ENCODE peak calls at places on chromosomes 13 and 19, in six cellular contexts. E is activated CD8-positive, alpha-beta T cell treated with anti-CD3 and anti-CD28 coated beads for 36 hours; H is RWPE1; J is bronchial epithelial cell; I is endothelial cell; C is neural crest cell. Z is an unnamed sample.

GRCh38 chr13:114129649-114130062 is 2.8 kb downstream of the RASA3 start:
- DNase-seq in E (peak), H (no peak), J (no peak), I (no peak), C (no peak), Z (no peak)

GRCh38 chr13:44174769-44175425 is 198.7 kb upstream of the SERP2 start:
- DNase-seq in E (no peak), H (no peak), J (peak), I (no peak), C (no peak), Z (no peak)

GRCh38 chr13:94435604-94436226 is 43.8 kb downstream of the DCT start:
- DNase-seq in E (no peak), H (peak), J (peak), I (no peak), C (no peak), Z (no peak)

GRCh38 chr13:45690636-45691035 is 11.5 kb upstream of the CBY2 start:
- DNase-seq in E (no peak), H (no peak), J (no peak), I (no peak), C (no peak), Z (no peak)

GRCh38 chr19:38386968-38387549 is 775 bp downstream of the GGN start:
- DNase-seq in E (no peak), H (no peak), J (no peak), I (no peak), C (no peak), Z (no peak)

GRCh38 chr19:33953592-33953991 is 156.9 kb downstream of the KCTD15 start:
- DNase-seq in E (no peak), H (no peak), J (no peak), I (no peak), C (no peak), Z (no peak)

GRCh38 chr19:19553670-19554069 is 15.6 kb downstream of the CILP2 start:
- DNase-seq in E (no peak), H (no peak), J (no peak), I (no peak), C (no peak), Z (no peak)

GRCh38 chr13:39684531-39685137 is 29.2 kb downstream of the COG6 start:
- DNase-seq in E (no peak), H (peak), J (peak), I (no peak), C (no peak), Z (no peak)

GRCh38 chr13:23851106-23851505 is 38.1 kb downstream of the MIPEP start:
- DNase-seq in E (no peak), H (no peak), J (peak), I (no peak), C (no peak), Z (no peak)

GRCh38 chr13:46489586-46490023 is 63.4 kb upstream of the LRCH1 start:
- DNase-seq in E (no peak), H (no peak), J (peak), I (no peak), C (no peak), Z (no peak)

GRCh38 chr19:34337747-34338146 is 27.2 kb upstream of the GPI start:
- DNase-seq in E (no peak), H (no peak), J (no peak), I (no peak), C (no peak), Z (no peak)

GRCh38 chr19:28351761-28352160 is 861.2 kb downstream of the UQCRFS1 start:
- DNase-seq in E (no peak), H (no peak), J (peak), I (no peak), C (no peak), Z (no peak)

GRCh38 chr13:48235814-48236135 is 2.8 kb downstream of the ITM2B start:
- DNase-seq in E (no peak), H (no peak), J (no peak), I (no peak), C (no peak), Z (no peak)

GRCh38 chr19:35959040-35959967 is 23.1 kb downstream of the LRFN3 start:
- DNase-seq in E (peak), H (no peak), J (no peak), I (peak), C (no peak), Z (no peak)

GRCh38 chr13:111897846-111898215 is 169.1 kb upstream of the SOX1 start:
- DNase-seq in E (no peak), H (no peak), J (no peak), I (no peak), C (no peak), Z (no peak)

GRCh38 chr19:48113190-48113917 is 2.7 kb upstream of the PLA2G4C start:
- DNase-seq in E (no peak), H (no peak), J (peak), I (no peak), C (no peak), Z (no peak)

GRCh38 chr19:34277244-34277643 is 22.9 kb downstream of the GARRE1 start:
- DNase-seq in E (no peak), H (no peak), J (no peak), I (no peak), C (no peak), Z (no peak)

GRCh38 chr13:78875792-78876580 is 217.0 kb upstream of the OBI1 start:
- DNase-seq in E (peak), H (no peak), J (no peak), I (no peak), C (no peak), Z (no peak)

GRCh38 chr13:60969659-60970058 is 446.0 kb downstream of the PCDH20 start:
- DNase-seq in E (no peak), H (no peak), J (peak), I (no peak), C (no peak), Z (no peak)

GRCh38 chr19:57850553-57851017 is 926 bp downstream of the ZNF587 start:
- DNase-seq in E (peak), H (peak), J (peak), I (no peak), C (no peak), Z (no peak)

GRCh38 chr13:110756268-110756667 is 42.8 kb downstream of the ING1 start:
- DNase-seq in E (no peak), H (no peak), J (no peak), I (no peak), C (no peak), Z (no peak)

GRCh38 chr13:88919970-88920628 is 1248.9 kb downstream of the SLITRK5 start:
- DNase-seq in E (peak), H (no peak), J (no peak), I (no peak), C (no peak), Z (no peak)

GRCh38 chr13:107299717-107300116 is 731.8 kb upstream of the ARGLU1 start:
- DNase-seq in E (no peak), H (no peak), J (peak), I (no peak), C (no peak), Z (no peak)

GRCh38 chr13:107305178-107305577 is 737.2 kb upstream of the ARGLU1 start:
- DNase-seq in E (no peak), H (no peak), J (no peak), I (no peak), C (no peak), Z (no peak)

GRCh38 chr13:107296804-107297203 is 728.9 kb upstream of the ARGLU1 start:
- DNase-seq in E (no peak), H (peak), J (peak), I (no peak), C (no peak), Z (no peak)

GRCh38 chr13:107301724-107302374 is 733.9 kb upstream of the ARGLU1 start:
- DNase-seq in E (no peak), H (no peak), J (no peak), I (no peak), C (no peak), Z (no peak)
- TF ChIP-seq CTCF in E (no peak), H (no peak), J (no peak), I (no peak), C (peak), Z (peak)

DNA sequence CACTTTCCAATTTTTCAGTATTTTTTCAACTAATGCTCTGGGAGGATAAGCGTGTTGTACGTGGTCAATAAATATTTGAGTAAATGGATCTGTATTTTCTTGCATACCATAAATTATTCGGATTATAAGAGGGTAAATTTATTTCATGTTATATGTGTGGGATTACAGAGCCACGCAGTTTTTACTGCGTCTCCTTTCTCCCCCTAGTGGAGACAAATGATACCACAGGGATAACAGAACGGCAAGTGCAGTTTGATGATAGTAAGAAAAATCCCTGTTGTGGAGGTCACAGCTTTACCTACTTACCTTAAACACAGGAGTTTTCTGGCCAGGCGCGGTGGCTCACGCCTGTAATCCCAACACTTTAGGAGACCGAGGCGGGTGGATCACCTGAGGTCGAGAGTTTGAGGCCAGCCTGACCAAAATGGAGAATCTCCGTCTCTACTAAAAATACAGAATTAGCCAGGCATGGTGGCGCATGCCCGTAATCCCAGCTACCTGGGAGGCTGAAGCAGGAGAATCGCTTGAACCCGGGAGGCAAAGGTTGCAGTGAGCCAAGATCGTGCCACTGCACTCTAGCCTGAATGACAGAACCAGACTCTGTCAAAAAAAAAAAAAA is 16.8 kb downstream of the MBD3L2B start:
- DNase-seq in E (no peak), H (peak), J (peak), I (peak), C (peak), Z (no peak)
- TF ChIP-seq CTCF in E (peak), H (peak), J (peak), I (peak), C (peak), Z (peak)

GRCh38 chr19:1070576-1070930 is 3.6 kb downstream of the ARHGAP45 start:
- DNase-seq in E (no peak), H (no peak), J (no peak), I (no peak), C (no peak), Z (no peak)
- TF ChIP-seq CTCF in E (no peak), H (no peak), J (peak), I (no peak), C (peak), Z (no peak)

DNA sequence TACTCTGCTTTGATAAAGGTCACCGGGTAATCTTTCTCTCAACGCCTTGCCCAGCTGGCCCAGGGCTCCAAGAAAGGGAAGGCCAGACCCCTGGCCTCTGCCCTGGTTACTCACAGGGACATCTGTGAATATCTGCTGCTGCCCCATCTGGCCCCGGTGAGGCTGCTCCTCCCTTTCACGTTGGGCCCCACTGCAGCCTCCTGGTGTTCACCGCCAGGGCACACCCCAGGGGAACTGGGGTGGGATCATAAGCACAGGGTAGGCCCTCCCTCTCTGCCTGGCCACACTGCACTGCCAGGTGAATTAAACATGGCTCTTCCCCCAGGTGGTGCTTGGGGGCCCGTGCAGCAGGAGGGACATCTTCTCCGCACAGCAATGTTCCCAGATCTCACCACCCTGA is 12.7 kb downstream of the LAIR1 start:
- DNase-seq in E (no peak), H (no peak), J (no peak), I (no peak), C (no peak), Z (no peak)
- TF ChIP-seq CTCF in E (no peak), H (no peak), J (no peak), I (no peak), C (no peak), Z (no peak)

GRCh38 chr19:50008532-50008931 is 16.6 kb downstream of the VRK3 start:
- DNase-seq in E (peak), H (no peak), J (no peak), I (peak), C (peak), Z (no peak)
- TF ChIP-seq CTCF in E (no peak), H (no peak), J (peak), I (no peak), C (peak), Z (peak)

GRCh38 chr13:66362485-66362884 is 867.7 kb downstream of the PCDH9 start:
- DNase-seq in E (no peak), H (no peak), J (no peak), I (no peak), C (no peak), Z (no peak)

GRCh38 chr13:66364346-66364745 is 865.8 kb downstream of the PCDH9 start:
- DNase-seq in E (no peak), H (no peak), J (no peak), I (no peak), C (no peak), Z (no peak)

GRCh38 chr13:66359910-66360552 is 870.1 kb downstream of the PCDH9 start:
- DNase-seq in E (no peak), H (no peak), J (no peak), I (no peak), C (no peak), Z (no peak)

GRCh38 chr13:66367356-66367755 is 862.8 kb downstream of the PCDH9 start:
- DNase-seq in E (no peak), H (no peak), J (no peak), I (no peak), C (no peak), Z (no peak)

GRCh38 chr13:66365101-66365500 is 865.0 kb downstream of the PCDH9 start:
- DNase-seq in E (no peak), H (no peak), J (no peak), I (no peak), C (no peak), Z (no peak)
- TF ChIP-seq CTCF in E (no peak), H (no peak), J (no peak), I (no peak), C (no peak), Z (no peak)

DNA sequence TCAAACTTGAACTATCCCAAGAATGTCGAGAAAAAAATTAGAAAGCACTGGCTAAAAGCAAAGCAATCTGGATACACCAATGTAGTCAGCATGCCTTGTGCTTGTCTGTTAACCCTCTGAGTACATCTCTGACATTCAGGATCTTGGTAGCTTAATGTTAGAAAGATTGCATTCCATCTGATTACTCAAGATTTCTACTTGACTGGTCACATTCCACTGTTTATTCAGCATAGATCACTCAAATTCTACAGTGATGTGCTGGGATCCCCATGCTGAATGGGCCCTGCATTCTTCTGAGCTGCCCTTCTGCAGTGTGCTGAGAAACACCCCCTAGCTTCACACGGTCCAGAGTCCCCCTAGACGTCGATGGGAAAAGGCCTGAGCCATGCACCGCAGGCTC is 295.4 kb upstream of the MAB21L1 start:
- DNase-seq in E (no peak), H (peak), J (peak), I (no peak), C (no peak), Z (no peak)
- TF ChIP-seq CTCF in E (no peak), H (no peak), J (no peak), I (no peak), C (no peak), Z (no peak)

GRCh38 chr13:92530364-92530763 is 696.2 kb upstream of the GPC6 start:
- DNase-seq in E (no peak), H (no peak), J (no peak), I (no peak), C (no peak), Z (no peak)
- TF ChIP-seq CTCF in E (no peak), H (no peak), J (no peak), I (no peak), C (no peak), Z (peak)

Z was measured in progenitor cell of endocrine pancreas.